ENCODE peak calls at places on chromosomes 2 and 18, in five cellular contexts. O, V, C, Z and S are unnamed samples.

GRCh38 chr2:29123584-29124349 is 8.6 kb downstream of the CLIP4 start:
- DNase-seq in O (peak; percentile 91), V (no peak), C (no peak), Z (no peak), S (no peak)

GRCh38 chr2:121974919-121975654 is 219.6 kb downstream of the TSN start:
- DNase-seq in O (peak; percentile 71), V (peak; percentile 4), C (peak; percentile 74), Z (peak; percentile 46), S (no peak)

GRCh38 chr2:100861340-100861739 is 41.4 kb downstream of the NPAS2 start:
- DNase-seq in O (no peak), V (no peak), C (no peak), Z (no peak), S (no peak)

GRCh38 chr2:45729753-45730512 is 78.5 kb downstream of the PRKCE start:
- DNase-seq in O (no peak), V (no peak), C (no peak), Z (no peak), S (no peak)

GRCh38 chr2:16476866-16477265 is 188.8 kb downstream of the CYRIA start:
- DNase-seq in O (no peak), V (no peak), C (no peak), Z (no peak), S (no peak)

GRCh38 chr18:44579028-44579692 is 101.5 kb upstream of the SETBP1 start:
- DNase-seq in O (peak; percentile 63), V (no peak), C (peak; percentile 53), Z (no peak), S (no peak)

GRCh38 chr2:222033541-222033940 is 265.3 kb downstream of the PAX3 start:
- DNase-seq in O (no peak), V (no peak), C (no peak), Z (no peak), S (no peak)

GRCh38 chr2:231323316-231323715 is 72.2 kb upstream of the B3GNT7 start:
- DNase-seq in O (no peak), V (no peak), C (no peak), Z (no peak), S (no peak)

GRCh38 chr18:12038082-12038660 is 55.5 kb upstream of the ANKRD62 start:
- DNase-seq in O (no peak), V (no peak), C (peak; percentile 43), Z (no peak), S (no peak)

GRCh38 chr2:235936493-235936892 is 231.7 kb downstream of the GBX2 start:
- DNase-seq in O (no peak), V (no peak), C (no peak), Z (peak; percentile 14), S (no peak)

GRCh38 chr2:238439093-238439849 is 12.5 kb downstream of the ASB1 start:
- DNase-seq in O (peak; percentile 98), V (no peak), C (no peak), Z (no peak), S (peak; percentile 45)

GRCh38 chr2:71327916-71328315 is 3.7 kb upstream of the ZNF638 start:
- DNase-seq in O (no peak), V (no peak), C (no peak), Z (no peak), S (no peak)

GRCh38 chr2:230627806-230628724 is 84.6 kb upstream of the CAB39 start:
- DNase-seq in O (peak; percentile 78), V (no peak), C (no peak), Z (no peak), S (no peak)

GRCh38 chr2:174572556-174572955 is 25.0 kb downstream of the WIPF1 start:
- DNase-seq in O (no peak), V (no peak), C (no peak), Z (no peak), S (no peak)

GRCh38 chr2:120253021-120253882 is 600 bp downstream of the RALB start:
- DNase-seq in O (peak; percentile 78), V (peak; percentile 12), C (peak; percentile 88), Z (peak; percentile 63), S (peak; percentile 25)

GRCh38 chr2:132463719-132464118 is 47.1 kb downstream of the GPR39 start:
- DNase-seq in O (no peak), V (no peak), C (no peak), Z (no peak), S (no peak)

GRCh38 chr18:69715322-69715721 is 232.4 kb downstream of the CD226 start:
- DNase-seq in O (no peak), V (no peak), C (no peak), Z (no peak), S (no peak)

GRCh38 chr2:217653240-217653639 is 349.6 kb downstream of the TNS1 start:
- DNase-seq in O (peak; percentile 89), V (no peak), C (no peak), Z (no peak), S (peak; percentile 85)

GRCh38 chr18:7566244-7566586 is 901 bp upstream of the PTPRM start:
- DNase-seq in O (no peak), V (no peak), C (no peak), Z (no peak), S (no peak)

GRCh38 chr2:159137511-159138101 is 148.9 kb downstream of the WDSUB1 start:
- DNase-seq in O (no peak), V (no peak), C (no peak), Z (no peak), S (no peak)

GRCh38 chr2:125427721-125428315 is 1228.1 kb upstream of the GYPC start:
- DNase-seq in O (peak; percentile 79), V (no peak), C (no peak), Z (no peak), S (no peak)

GRCh38 chr2:240800241-240800640 is 19.8 kb downstream of the KIF1A start:
- DNase-seq in O (peak; percentile 3), V (no peak), C (no peak), Z (no peak), S (no peak)

GRCh38 chr2:176490061-176490861 is 221.0 kb downstream of the MTX2 start:
- DNase-seq in O (no peak), V (no peak), C (peak; percentile 27), Z (no peak), S (no peak)

GRCh38 chr2:107992069-107992468 is 5.7 kb downstream of the SLC5A7 start:
- DNase-seq in O (no peak), V (no peak), C (no peak), Z (no peak), S (no peak)

GRCh38 chr2:239814136-239814916 is 210.8 kb downstream of the NDUFA10 start:
- DNase-seq in O (no peak), V (no peak), C (no peak), Z (no peak), S (no peak)

GRCh38 chr2:160005476-160005875 is 56.9 kb downstream of the PLA2R1 start:
- DNase-seq in O (no peak), V (no peak), C (no peak), Z (no peak), S (no peak)

GRCh38 chr2:236568068-236568921 is 1.3 kb upstream of the ACKR3 start:
- DNase-seq in O (no peak), V (no peak), C (peak; percentile 38), Z (no peak), S (no peak)

GRCh38 chr2:70947556-70948184 is 12.0 kb downstream of the ATP6V1B1 start:
- DNase-seq in O (peak; percentile 75), V (no peak), C (peak; percentile 7), Z (peak; percentile 53), S (no peak)

GRCh38 chr2:667332-668000 is 9.7 kb downstream of the TMEM18 start:
- DNase-seq in O (peak; percentile 85), V (no peak), C (peak; percentile 76), Z (peak; percentile 38), S (no peak)

GRCh38 chr2:196266855-196267254 is 95.5 kb upstream of the STK17B start:
- DNase-seq in O (no peak), V (no peak), C (peak; percentile 23), Z (no peak), S (no peak)

GRCh38 chr2:196268022-196268421 is 96.6 kb upstream of the STK17B start:
- DNase-seq in O (peak; percentile 48), V (no peak), C (no peak), Z (no peak), S (no peak)

GRCh38 chr2:196268538-196269338 is 97.4 kb upstream of the STK17B start:
- DNase-seq in O (peak; percentile 74), V (no peak), C (no peak), Z (no peak), S (no peak)

GRCh38 chr2:196263181-196263747 is 91.9 kb upstream of the STK17B start:
- DNase-seq in O (peak; percentile 64), V (no peak), C (no peak), Z (peak; percentile 86), S (no peak)

DNA sequence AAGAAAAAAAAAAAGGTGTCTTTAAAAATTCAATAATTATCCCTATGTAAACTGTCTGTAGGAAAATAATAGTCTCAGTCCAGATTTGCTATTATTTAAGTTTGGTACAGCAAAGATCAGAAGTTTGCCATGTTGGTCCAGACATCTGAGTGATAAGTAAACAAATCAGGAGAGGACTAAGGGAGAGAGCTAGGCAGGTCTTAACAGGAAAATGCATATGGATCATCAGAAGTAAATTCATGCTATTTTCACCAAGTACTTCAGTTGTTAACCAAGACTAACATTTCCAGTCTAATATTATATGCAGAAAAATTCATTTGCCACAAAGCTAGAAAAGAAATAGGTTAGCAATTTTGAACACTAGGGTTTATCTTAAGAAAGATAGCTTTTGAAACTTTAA is 95.0 kb upstream of the STK17B start:
- DNase-seq in O (no peak), V (no peak), C (no peak), Z (no peak), S (no peak)
- H3K4me1 ChIP-seq in O (peaks cover 2% of the 10 kb centered on the region), V (peaks cover 65% of the 10 kb centered on the region), C (peaks cover 50% of the 10 kb centered on the region), Z (peaks cover 87% of the 10 kb centered on the region), S (peaks cover 21% of the 10 kb centered on the region)

DNA sequence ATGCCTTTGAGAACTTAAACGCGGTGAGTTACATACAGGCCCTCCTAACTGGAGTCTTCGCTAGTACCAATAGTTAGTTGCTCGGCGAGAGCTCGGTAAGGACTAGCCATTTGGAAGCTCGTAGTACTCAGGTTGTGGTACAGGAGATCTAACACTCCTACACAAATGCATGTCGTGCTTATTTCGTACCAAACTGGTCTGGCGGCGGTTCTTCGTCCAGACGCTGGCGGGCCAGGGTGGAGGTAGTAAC is 346 bp upstream of the VRK2 start:
- DNase-seq in O (no peak), V (no peak), C (no peak), Z (no peak), S (no peak)
- H3K4me1 ChIP-seq in O (peaks cover 2% of the 10 kb centered on the region), V (peaks cover 18% of the 10 kb centered on the region), C (peaks cover 11% of the 10 kb centered on the region), Z (peaks cover 35% of the 10 kb centered on the region), S (peaks cover 18% of the 10 kb centered on the region)

DNA sequence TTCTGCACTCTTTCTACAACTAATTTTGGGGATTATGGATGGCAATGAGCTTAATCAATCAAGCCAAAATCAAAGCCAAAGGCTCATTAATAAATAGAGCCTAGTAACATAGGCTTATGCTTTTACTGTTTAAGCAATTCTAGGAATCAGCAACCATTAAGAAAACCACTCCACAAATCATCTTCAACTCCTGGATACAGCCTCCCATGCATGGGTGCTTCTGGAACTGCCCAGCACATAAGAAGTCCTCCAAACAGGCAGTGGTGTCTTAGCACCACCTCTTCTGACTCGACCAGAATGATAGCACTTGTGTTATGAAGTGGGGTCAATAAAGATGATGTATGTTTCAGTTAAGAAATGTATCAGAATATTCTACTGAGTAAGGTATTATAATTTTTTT is 104.4 kb upstream of the SERPINE2 start:
- DNase-seq in O (no peak), V (no peak), C (no peak), Z (no peak), S (no peak)
- H3K4me1 ChIP-seq in O (peaks cover 15% of the 10 kb centered on the region), V (no peaks in the 10 kb centered on the region), C (peaks cover 37% of the 10 kb centered on the region), Z (no peaks in the 10 kb centered on the region), S (no peaks in the 10 kb centered on the region)

DNA sequence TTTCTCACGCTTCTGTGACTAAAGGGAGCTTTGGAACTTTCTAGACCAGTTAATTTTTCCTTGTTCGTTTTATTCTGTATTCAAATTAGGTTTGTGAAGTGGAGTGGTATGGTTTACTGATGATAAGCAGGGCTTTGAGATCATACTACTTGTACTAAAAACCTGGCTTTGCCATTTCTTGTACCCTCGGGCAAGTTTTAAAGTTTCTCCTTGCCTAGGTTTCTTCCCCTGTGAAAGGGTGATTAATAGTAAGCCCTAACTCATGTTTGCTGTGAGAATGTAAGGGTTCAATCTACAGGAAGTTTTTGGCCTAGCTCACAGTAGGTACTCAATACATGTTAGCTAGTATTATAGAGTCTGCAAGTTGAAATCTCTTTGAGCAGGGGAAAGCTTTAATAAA is 82.2 kb downstream of the MAP3K20 start:
- DNase-seq in O (no peak), V (no peak), C (no peak), Z (no peak), S (no peak)
- H3K4me1 ChIP-seq in O (peaks cover 12% of the 10 kb centered on the region), V (no peaks in the 10 kb centered on the region), C (peaks cover 24% of the 10 kb centered on the region), Z (no peaks in the 10 kb centered on the region), S (peaks cover 18% of the 10 kb centered on the region)